ENCODE peak calls at places on chromosomes 16 and 17, in nine cellular contexts. Q is posterior cingulate gyrus; A is uterus; T is hippocampal formation; S is NCI-H1092 treated with DMSO at 0.1 percent for 48 hours; C is stimulated activated naive CD8-positive, alpha-beta T cell treated with anti-CD3 and anti-CD28 coated beads, Interleukin-15, amount 100 ng/mL, for 72 hours; I is neural crest cell; B is ACHN; K is stimulated activated CD8-positive, alpha-beta memory T cell treated with anti-CD3 and anti-CD28 coated beads, Interleukin-4, amount 100 ng/mL, for 1 hour. W is an unnamed sample.

GRCh38 chr17:39739020-39739884 is 1.5 kb downstream of the GRB7 start:
- DNase-seq in K (no peak), Q (no peak), T (no peak), A (peak; percentile 69), B (peak; percentile 92), S (peak; percentile 1), C (no peak), I (no peak), W (peak; percentile 82)

GRCh38 chr16:81946206-81946605 is 65.1 kb downstream of the SDR42E1 start:
- DNase-seq in A (no peak), T (no peak), S (no peak), B (no peak), Q (no peak), C (no peak), K (no peak), I (no peak), W (no peak)

GRCh38 chr16:67372664-67373063 is 20.6 kb downstream of the TPPP3 start:
- DNase-seq in A (no peak), Q (no peak), T (peak; percentile 57), B (peak; percentile 59), I (no peak), C (no peak), S (peak; percentile 51), K (no peak), W (no peak)

GRCh38 chr17:50919321-50920040 is 53.3 kb upstream of the TOB1 start:
- DNase-seq in S (peak; percentile 94), C (peak; percentile 89), A (peak; percentile 77), B (peak; percentile 88), I (peak; percentile 64), Q (peak; percentile 99), K (peak; percentile 71), T (peak; percentile 95), W (peak; percentile 94)

GRCh38 chr17:45046536-45047125 is 4.8 kb downstream of the DCAKD start:
- DNase-seq in Q (peak; percentile 6), B (peak; percentile 35), K (no peak), C (no peak), T (no peak), S (no peak), I (no peak), A (no peak), W (no peak)

GRCh38 chr17:7774037-7774659 is 56.6 kb downstream of the DNAH2 start:
- DNase-seq in T (no peak), B (no peak), A (no peak), I (no peak), S (no peak), C (no peak), Q (no peak), K (no peak), W (no peak)

GRCh38 chr17:45768000-45768399 is 16.1 kb upstream of the CRHR1 start:
- DNase-seq in K (no peak), Q (no peak), I (no peak), A (no peak), B (no peak), C (no peak), T (no peak), S (no peak), W (no peak)

GRCh38 chr16:77213542-77214108 is 14.4 kb downstream of the SYCE1L start:
- DNase-seq in K (no peak), C (no peak), I (no peak), T (peak; percentile 5), S (peak; percentile 16), Q (no peak), A (peak; percentile 37), B (peak; percentile 99), W (no peak)

GRCh38 chr17:62968445-62968923 is 2.4 kb downstream of the TANC2 start:
- DNase-seq in T (peak; percentile 95), A (peak; percentile 40), K (no peak), C (peak; percentile 51), Q (no peak), S (peak; percentile 91), I (peak; percentile 16), B (peak; percentile 92), W (peak; percentile 16)

GRCh38 chr17:41813039-41813680 is 356 bp downstream of the FKBP10 start:
- DNase-seq in Q (no peak), B (no peak), K (no peak), I (no peak), T (no peak), S (no peak), A (no peak), C (no peak), W (no peak)

GRCh38 chr16:87661561-87661960 is 59.3 kb downstream of the JPH3 start:
- DNase-seq in I (peak; percentile 59), T (no peak), K (no peak), S (no peak), C (peak; percentile 31), A (no peak), Q (no peak), B (peak; percentile 67), W (peak; percentile 7)

GRCh38 chr17:73191443-73192218 is 1.2 kb upstream of the COG1 start:
- DNase-seq in B (peak; percentile 80), A (peak; percentile 65), S (peak; percentile 83), K (peak; percentile 35), Q (peak; percentile 84), I (peak; percentile 64), C (peak; percentile 63), T (peak; percentile 78), W (peak; percentile 79)

GRCh38 chr16:29784901-29785500 is 5.5 kb upstream of the KIF22 start:
- DNase-seq in A (peak; percentile 61), K (peak; percentile 58), C (peak; percentile 72), S (no peak), T (no peak), Q (peak; percentile 93), I (peak; percentile 73), B (no peak), W (peak; percentile 93)

GRCh38 chr16:63312343-63312742 is 1276.1 kb upstream of the CDH8 start:
- DNase-seq in B (no peak), Q (no peak), I (no peak), S (no peak), T (peak; percentile 1), C (no peak), K (no peak), A (no peak), W (no peak)

GRCh38 chr16:27792486-27793275 is 242.7 kb downstream of the KATNIP start:
- DNase-seq in K (no peak), I (no peak), Q (peak; percentile 15), C (no peak), T (no peak), B (no peak), A (no peak), S (no peak), W (no peak)

GRCh38 chr17:11326492-11326891 is 85.5 kb downstream of the SHISA6 start:
- DNase-seq in K (no peak), A (no peak), S (no peak), T (no peak), B (no peak), C (no peak), I (no peak), Q (no peak), W (no peak)

GRCh38 chr16:81720973-81721907 is 57.9 kb upstream of the PLCG2 start:
- DNase-seq in I (no peak), Q (no peak), B (no peak), A (no peak), C (no peak), S (no peak), T (no peak), K (no peak), W (no peak)

GRCh38 chr17:74190154-74190553 is 13.3 kb upstream of the RPL38 start:
- DNase-seq in I (no peak), B (peak; percentile 63), Q (no peak), A (no peak), T (peak; percentile 72), C (no peak), S (peak; percentile 57), K (no peak), W (no peak)

GRCh38 chr17:67700037-67700436 is 17.7 kb upstream of the NOL11 start:
- DNase-seq in T (no peak), A (no peak), B (no peak), K (no peak), Q (no peak), I (no peak), C (no peak), S (no peak), W (no peak)

GRCh38 chr17:39812466-39812865 is 51.6 kb downstream of the IKZF3 start:
- DNase-seq in Q (no peak), T (no peak), A (no peak), C (no peak), S (peak; percentile 54), B (no peak), I (no peak), K (no peak), W (peak; percentile 77)

W was measured in thyroid gland.